ENCODE peak calls at places on chromosomes 6 and 20, in nine cellular contexts. C, H, E, S, I, X, F, T and A are unnamed samples.

GRCh38 chr20:57652865-57653545 is 32.8 kb upstream of the ZBP1 start:
- DNase-seq in I (peak), T (no peak), E (peak), H (no peak), F (no peak), C (no peak), S (no peak), X (peak), A (no peak)

GRCh38 chr6:82690283-82690682 is 326.7 kb downstream of the TPBG start:
- DNase-seq in S (no peak), C (no peak), H (no peak), E (no peak), T (no peak), I (no peak), F (no peak), X (no peak), A (no peak)

GRCh38 chr6:112251170-112251945 is 3.0 kb downstream of the LAMA4 start:
- DNase-seq in I (peak), X (peak), T (peak), F (peak), H (peak), E (no peak), C (no peak), S (peak), A (peak)

GRCh38 chr6:47144306-47144705 is 102.2 kb upstream of the ADGRF1 start:
- DNase-seq in I (no peak), F (peak), X (no peak), H (peak), T (peak), E (no peak), C (no peak), S (no peak), A (peak)

GRCh38 chr20:36405255-36405654 is 99.1 kb downstream of the DLGAP4 start:
- DNase-seq in T (peak), C (no peak), H (peak), E (no peak), F (peak), I (no peak), X (no peak), S (no peak), A (no peak)

GRCh38 chr6:121686611-121687023 is 251.2 kb downstream of the GJA1 start:
- DNase-seq in S (no peak), I (peak), C (peak), T (no peak), X (no peak), H (no peak), F (no peak), E (no peak), A (no peak)

GRCh38 chr6:145241039-145241438 is 494.3 kb downstream of the EPM2A start:
- DNase-seq in E (no peak), S (no peak), I (no peak), F (peak), X (no peak), T (peak), C (no peak), H (peak), A (peak)

GRCh38 chr6:138885156-138885819 is 89.4 kb downstream of the ECT2L start:
- DNase-seq in E (no peak), T (no peak), F (no peak), I (no peak), X (no peak), H (no peak), S (no peak), C (no peak), A (no peak)

GRCh38 chr6:44071670-44072451 is 55.4 kb downstream of the MRPL14 start:
- DNase-seq in H (peak), S (no peak), X (peak), C (no peak), I (no peak), T (peak), F (peak), E (no peak), A (peak)

GRCh38 chr6:10565913-10566312 is 44.8 kb downstream of the GCNT2 start:
- DNase-seq in H (no peak), I (no peak), X (no peak), E (no peak), S (no peak), T (no peak), F (no peak), C (no peak), A (no peak)

GRCh38 chr20:9087531-9088217 is 18.8 kb downstream of the PLCB4 start:
- DNase-seq in S (no peak), T (no peak), X (no peak), C (no peak), F (no peak), E (no peak), H (no peak), I (no peak), A (no peak)

GRCh38 chr6:170022291-170022722 is 268.6 kb downstream of the DLL1 start:
- DNase-seq in C (no peak), E (no peak), I (no peak), H (no peak), S (no peak), F (no peak), X (peak), T (no peak), A (no peak)

GRCh38 chr6:118306640-118307238 is 241.4 kb upstream of the PLN start:
- DNase-seq in X (no peak), T (no peak), S (no peak), C (no peak), H (no peak), F (no peak), E (no peak), I (no peak), A (no peak)

GRCh38 chr20:36854343-36855240 is 21.3 kb upstream of the TLDC2 start:
- DNase-seq in X (no peak), C (no peak), I (peak), H (peak), E (no peak), S (peak), F (peak), T (no peak), A (no peak)

GRCh38 chr6:167745660-167746376 is 80.9 kb upstream of the AFDN start:
- DNase-seq in S (peak), H (no peak), C (no peak), X (peak), F (no peak), I (peak), E (no peak), T (no peak), A (no peak)

GRCh38 chr20:48784273-48784641 is 43.5 kb downstream of the PREX1 start:
- DNase-seq in X (no peak), S (no peak), T (no peak), I (no peak), H (no peak), F (no peak), C (no peak), E (no peak), A (no peak)

DNA sequence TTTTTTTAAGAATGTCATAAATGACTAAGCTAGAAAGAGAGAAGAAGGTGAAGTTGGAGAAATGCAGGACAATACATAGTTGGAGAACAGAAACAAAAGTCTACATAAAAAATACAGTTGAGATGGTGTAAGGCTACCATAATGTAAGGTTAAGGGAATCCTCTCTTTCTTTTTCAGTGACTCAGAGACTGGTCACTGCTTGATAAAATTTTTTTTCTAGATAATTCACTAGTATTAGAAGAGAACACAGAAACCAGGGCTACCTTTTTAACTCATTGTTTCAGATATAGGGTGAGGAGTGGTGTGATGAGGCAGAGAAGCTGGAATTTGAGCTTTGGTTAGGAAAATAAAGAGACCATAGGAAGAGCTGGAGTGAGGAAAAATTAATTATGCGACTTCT is 18.2 kb upstream of the EDN1 start:
- DNase-seq in S (no peak), F (no peak), X (no peak), H (peak), I (no peak), E (no peak), C (no peak), T (no peak), A (no peak)
- H3K4me3 ChIP-seq in S (no peak), F (no peak), X (no peak), H (no peak), I (no peak), E (no peak), C (no peak), T (no peak), A (no peak)

DNA sequence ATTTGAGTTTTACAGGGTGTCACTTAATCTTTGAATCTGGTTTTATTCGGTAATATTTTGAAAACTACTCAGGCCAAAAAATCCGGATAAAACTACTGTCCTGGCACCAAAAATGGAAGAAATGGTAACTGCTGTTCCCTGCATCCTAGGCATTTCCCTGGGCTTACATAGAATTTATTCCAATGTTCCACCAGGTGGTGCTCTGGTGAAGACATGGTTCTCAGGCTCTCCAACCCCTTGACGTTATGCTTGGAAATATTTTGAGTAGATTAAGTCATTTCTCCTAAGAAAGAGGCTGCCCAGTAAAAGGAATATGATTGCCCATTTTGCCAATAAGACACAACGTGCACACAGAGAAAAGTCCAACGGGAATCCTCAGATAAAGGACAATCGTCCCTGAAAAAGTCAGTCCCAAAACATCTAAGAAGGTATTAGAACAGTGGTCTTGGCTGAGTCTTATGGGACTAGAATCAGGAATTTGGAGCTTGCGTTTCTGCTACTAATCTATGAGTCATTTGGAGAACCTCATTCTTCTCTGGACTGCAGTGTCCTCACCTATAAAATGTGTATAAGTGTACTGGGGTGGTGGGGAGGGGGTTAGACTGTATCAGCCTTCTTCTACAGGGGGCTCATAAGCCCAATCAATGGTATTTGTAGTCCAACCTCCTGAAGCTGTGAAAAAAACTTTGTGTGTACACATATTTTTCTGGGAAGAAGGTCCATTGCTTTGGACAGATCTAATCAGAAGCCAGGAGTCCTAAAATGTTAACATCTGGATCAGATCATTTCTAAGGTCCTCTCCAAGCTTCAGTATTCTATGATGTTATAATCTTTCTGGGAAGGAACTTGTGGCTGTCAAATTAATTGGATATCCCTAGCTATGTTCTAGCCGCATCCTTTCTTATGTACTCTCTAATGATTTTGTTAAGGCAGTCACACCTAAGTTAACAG is 131.0 kb upstream of the BMP2 start:
- DNase-seq in I (no peak), E (peak), F (peak), H (peak), C (peak), X (no peak), T (peak), S (no peak), A (peak)
- TF ChIP-seq CTCF in I (peak), E (peak), F (peak), H (peak), C (peak), X (peak), T (peak), S (peak), A (peak)

DNA sequence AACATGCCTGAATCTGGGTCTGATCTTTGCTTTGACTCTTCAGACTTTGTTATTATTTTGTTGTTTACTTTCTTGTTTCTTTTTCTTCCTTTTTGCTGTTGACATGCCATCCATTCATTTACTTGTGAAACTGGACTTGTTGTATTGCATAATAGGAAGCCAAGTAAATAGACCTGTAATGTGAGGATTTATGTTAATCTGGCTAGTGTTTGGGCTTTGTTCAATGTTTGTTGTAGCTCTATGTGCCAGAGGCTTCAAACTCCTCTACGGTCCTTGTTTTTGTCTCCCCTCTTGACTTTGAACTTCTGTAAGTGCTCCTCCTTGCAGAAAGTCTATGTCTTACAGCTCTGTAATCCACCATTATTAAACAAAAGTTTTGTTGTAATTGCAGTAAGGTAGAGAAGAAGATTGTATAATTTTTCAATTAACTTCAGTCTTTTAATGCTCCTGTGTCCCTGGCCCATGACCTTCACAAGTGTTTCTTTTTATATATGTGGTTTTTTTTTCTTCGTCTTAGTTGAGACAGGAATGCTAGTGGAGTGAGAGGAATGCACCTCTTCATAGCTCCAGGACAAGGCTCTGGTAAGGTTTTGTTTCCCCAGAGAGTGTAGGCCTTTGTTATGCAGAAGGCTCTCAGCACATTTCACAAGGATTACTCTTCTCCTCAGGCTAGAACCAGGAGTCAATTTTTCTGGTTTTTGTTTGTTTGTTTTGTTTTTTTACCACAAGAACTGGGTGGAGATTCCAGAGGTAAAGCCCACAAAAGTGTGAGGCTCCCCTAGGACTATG is 1061.8 kb upstream of the CITED2 start:
- DNase-seq in I (no peak), C (peak), X (no peak), F (peak), E (no peak), H (peak), S (no peak), T (peak), A (peak)
- H3K4me3 ChIP-seq in I (no peak), C (no peak), X (no peak), F (no peak), E (no peak), H (no peak), S (no peak), T (no peak), A (no peak)

DNA sequence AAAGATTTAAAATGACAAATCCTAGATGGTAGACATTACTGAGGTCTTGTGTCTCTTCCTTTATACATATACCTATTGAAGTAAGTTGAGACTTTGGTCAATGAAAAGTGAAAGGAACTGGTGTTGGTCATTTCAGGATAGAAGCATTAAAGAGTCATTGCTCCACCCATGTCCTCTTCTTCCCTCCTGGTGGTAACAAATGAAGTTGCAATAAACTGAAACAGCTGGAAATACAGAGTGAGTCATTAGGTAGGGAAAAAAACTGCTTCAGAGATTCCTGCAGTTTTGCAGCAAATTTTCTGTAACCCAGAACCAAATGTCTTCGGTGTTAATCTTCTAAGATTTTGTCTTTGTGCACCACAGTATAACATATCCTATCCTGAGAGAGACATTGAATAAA is 447.9 kb downstream of the EYS start:
- DNase-seq in S (no peak), T (peak), F (peak), E (peak), X (no peak), I (no peak), C (no peak), H (peak), A (no peak)
- TF ChIP-seq CTCF in S (no peak), T (peak), F (peak), E (no peak), X (no peak), I (no peak), C (peak), H (peak), A (no peak)

GRCh38 chr6:33019358-33019757 is 10.0 kb upstream of the HLA-DOA start:
- DNase-seq in T (no peak), H (no peak), X (no peak), F (no peak), S (no peak), I (no peak), C (no peak), E (no peak), A (no peak)
- H3K4me3 ChIP-seq in T (no peak), H (no peak), X (no peak), F (no peak), S (peak), I (peak), C (no peak), E (no peak), A (no peak)

GRCh38 chr6:32168807-32169206 is 4.4 kb downstream of the EGFL8 start:
- DNase-seq in F (peak), H (peak), E (no peak), C (no peak), I (no peak), X (no peak), T (no peak), S (no peak), A (no peak)

GRCh38 chr6:32167761-32168262 is 3.4 kb downstream of the EGFL8 start:
- DNase-seq in C (peak), I (no peak), H (no peak), S (no peak), X (no peak), F (no peak), T (no peak), E (no peak), A (no peak)

GRCh38 chr6:32170294-32170693 is 5.6 kb downstream of the AGPAT1 start:
- DNase-seq in C (no peak), H (no peak), X (no peak), I (no peak), T (no peak), E (no peak), S (no peak), F (no peak), A (no peak)

GRCh38 chr6:32168350-32168749 is 4.0 kb downstream of the EGFL8 start:
- DNase-seq in S (no peak), E (no peak), X (no peak), I (no peak), T (no peak), H (no peak), F (no peak), C (no peak), A (no peak)

DNA sequence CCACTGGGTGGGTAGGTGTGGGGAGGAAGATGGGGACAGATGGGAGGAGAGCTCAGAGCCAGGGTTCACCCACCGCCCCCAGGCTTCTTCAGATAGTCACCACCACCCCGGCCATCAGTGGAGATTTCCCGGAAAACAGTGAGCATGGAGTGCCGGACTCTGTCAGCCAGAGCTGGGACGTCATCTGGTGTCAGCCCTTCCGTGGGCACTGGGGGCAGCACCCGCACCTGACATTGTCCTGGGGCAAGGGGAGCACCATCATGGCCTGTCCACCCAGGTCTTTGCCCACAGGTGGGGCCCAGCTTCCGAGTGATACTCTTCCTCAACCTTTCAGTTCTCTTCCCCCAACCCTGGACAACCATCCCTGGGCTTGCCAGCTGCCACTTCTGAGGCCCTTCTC is 4.8 kb downstream of the EGFL8 start:
- DNase-seq in X (no peak), F (no peak), H (no peak), E (no peak), C (no peak), I (no peak), T (no peak), S (no peak), A (no peak)
- TF ChIP-seq CTCF in X (no peak), F (peak), H (no peak), E (no peak), C (no peak), I (no peak), T (no peak), S (no peak), A (no peak)

DNA sequence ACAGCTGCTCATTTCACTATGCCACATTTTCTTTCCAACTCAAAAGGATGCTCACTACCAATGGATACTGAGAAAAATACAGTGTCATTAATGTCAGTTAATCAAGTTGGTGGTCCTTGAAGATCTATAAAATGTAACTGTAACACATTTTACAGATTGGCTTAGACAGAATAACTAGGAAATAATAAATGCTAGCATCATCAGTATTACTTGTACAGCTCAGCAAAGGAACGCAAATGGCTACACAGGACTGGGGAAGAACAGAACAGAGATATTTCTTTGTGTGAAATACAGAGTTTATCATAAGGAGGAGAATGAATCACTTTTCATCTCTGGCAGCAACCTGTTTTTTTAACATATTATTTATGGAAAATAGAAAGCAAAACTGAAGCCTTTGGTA is 8.2 kb upstream of the QKI start:
- DNase-seq in C (no peak), I (no peak), S (no peak), E (no peak), X (no peak), H (no peak), T (no peak), F (no peak), A (no peak)
- H3K4me3 ChIP-seq in C (no peak), I (peak), S (peak), E (no peak), X (peak), H (peak), T (peak), F (no peak), A (peak)

GRCh38 chr6:108002365-108003221 is 44.6 kb upstream of the SEC63 start:
- DNase-seq in C (peak), E (peak), F (peak), H (peak), S (no peak), T (no peak), I (no peak), X (no peak), A (no peak)
- TF ChIP-seq CTCF in C (no peak), E (no peak), F (no peak), H (no peak), S (no peak), T (no peak), I (no peak), X (no peak), A (no peak)

GRCh38 chr6:127520061-127520460 is 926 bp upstream of the MTCL3 start:
- DNase-seq in X (no peak), C (peak), T (peak), F (peak), E (peak), H (peak), I (no peak), S (no peak), A (peak)

GRCh38 chr6:127517698-127518097 is 1.4 kb downstream of the MTCL3 start:
- DNase-seq in H (no peak), F (no peak), T (no peak), I (no peak), C (no peak), S (no peak), X (no peak), E (no peak), A (no peak)

GRCh38 chr6:127518710-127519468 is at the start of gene MTCL3:
- DNase-seq in I (no peak), S (peak), F (peak), H (peak), T (peak), X (no peak), E (peak), C (peak), A (peak)

GRCh38 chr6:127518212-127518709 is 874 bp downstream of the MTCL3 start:
- DNase-seq in H (no peak), F (no peak), I (no peak), S (no peak), E (no peak), T (no peak), C (peak), X (no peak), A (no peak)

GRCh38 chr6:127519469-127519785 is 292 bp upstream of the MTCL3 start:
- DNase-seq in X (no peak), S (no peak), I (no peak), F (no peak), C (no peak), H (no peak), T (no peak), E (no peak), A (no peak)
- H3K4me3 ChIP-seq in X (no peak), S (peak), I (no peak), F (peak), C (peak), H (peak), T (peak), E (no peak), A (peak)